ENCODE peak calls at places on chromosomes 3 and 15, in six cellular contexts. One of them, this sample, is unnamed.

GRCh38 chr15:88174571-88174970 is 82.0 kb downstream of the NTRK3 start:
- DNase-seq in neuronal stem cell: no peak
- DNase-seq in IMR-90: no peak
- DNase-seq in mesenchymal stem cell: no peak
- DNase-seq in mesendoderm: no peak
- DNase-seq in H1: no peak
- DNase-seq in this sample: no peak

GRCh38 chr15:67125589-67126502 is 60.4 kb downstream of the SMAD3 start:
- DNase-seq in neuronal stem cell: no peak
- DNase-seq in IMR-90: peak
- DNase-seq in mesenchymal stem cell: peak
- DNase-seq in mesendoderm: no peak
- DNase-seq in H1: no peak
- DNase-seq in this sample: no peak

GRCh38 chr3:60160105-60160791 is 1091.0 kb downstream of the FHIT start:
- DNase-seq in neuronal stem cell: no peak
- DNase-seq in IMR-90: no peak
- DNase-seq in mesenchymal stem cell: no peak
- DNase-seq in mesendoderm: no peak
- DNase-seq in H1: no peak
- DNase-seq in this sample: no peak

GRCh38 chr3:107956991-107957467 is 133.8 kb downstream of the CD47 start:
- DNase-seq in neuronal stem cell: no peak
- DNase-seq in IMR-90: peak
- DNase-seq in mesenchymal stem cell: peak
- DNase-seq in mesendoderm: no peak
- DNase-seq in H1: no peak
- DNase-seq in this sample: no peak

GRCh38 chr3:70242297-70242868 is 70.1 kb downstream of the MDFIC2 start:
- DNase-seq in neuronal stem cell: no peak
- DNase-seq in IMR-90: no peak
- DNase-seq in mesenchymal stem cell: no peak
- DNase-seq in mesendoderm: no peak
- DNase-seq in H1: no peak
- DNase-seq in this sample: no peak

GRCh38 chr15:33716025-33716424 is 252.3 kb upstream of the CHRM5 start:
- DNase-seq in neuronal stem cell: no peak
- DNase-seq in IMR-90: no peak
- DNase-seq in mesenchymal stem cell: no peak
- DNase-seq in mesendoderm: no peak
- DNase-seq in H1: no peak
- DNase-seq in this sample: no peak

GRCh38 chr3:90132220-90132619 is 1024.8 kb downstream of the EPHA3 start:
- DNase-seq in neuronal stem cell: no peak
- DNase-seq in IMR-90: no peak
- DNase-seq in mesenchymal stem cell: peak
- DNase-seq in mesendoderm: no peak
- DNase-seq in H1: no peak
- DNase-seq in this sample: no peak

GRCh38 chr3:19254189-19254588 is 105.9 kb downstream of the KCNH8 start:
- DNase-seq in neuronal stem cell: no peak
- DNase-seq in IMR-90: no peak
- DNase-seq in mesenchymal stem cell: no peak
- DNase-seq in mesendoderm: no peak
- DNase-seq in H1: no peak
- DNase-seq in this sample: no peak

GRCh38 chr3:142270407-142270806 is 45.0 kb upstream of the GK5 start:
- DNase-seq in neuronal stem cell: no peak
- DNase-seq in IMR-90: no peak
- DNase-seq in mesenchymal stem cell: no peak
- DNase-seq in mesendoderm: no peak
- DNase-seq in H1: no peak
- DNase-seq in this sample: no peak

GRCh38 chr3:127254001-127254400 is 33.8 kb downstream of the PRR20G start:
- DNase-seq in neuronal stem cell: no peak
- DNase-seq in IMR-90: no peak
- DNase-seq in mesenchymal stem cell: no peak
- DNase-seq in mesendoderm: no peak
- DNase-seq in H1: no peak
- DNase-seq in this sample: no peak
- H3K23ac ChIP-seq in neuronal stem cell: no peak
- H3K23ac ChIP-seq in IMR-90: no peak
- H3K23ac ChIP-seq in mesenchymal stem cell: no peak
- H3K23ac ChIP-seq in mesendoderm: no peak
- H3K23ac ChIP-seq in H1: no peak
- H3K23ac ChIP-seq in this sample: no peak

DNA sequence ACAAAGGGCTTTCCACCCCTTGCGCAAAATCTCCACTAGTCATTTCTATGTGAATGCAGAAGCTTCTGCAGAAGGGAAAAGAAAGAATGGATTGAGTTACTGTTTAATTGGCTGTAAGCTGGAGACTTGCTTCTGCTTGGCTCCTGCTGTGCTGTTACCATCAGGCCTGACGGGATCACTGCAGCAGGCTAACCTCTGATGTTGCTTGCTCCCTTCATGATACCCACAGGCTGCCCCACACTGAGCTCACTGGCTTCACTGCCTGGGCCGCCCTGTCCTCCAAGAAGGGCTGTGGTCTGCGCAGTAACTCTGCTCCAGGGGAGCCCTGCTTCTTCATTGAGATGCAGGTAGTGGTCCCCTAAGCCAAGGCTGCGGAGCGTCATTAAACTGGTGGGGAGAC is 78.7 kb downstream of the WDR49 start:
- DNase-seq in neuronal stem cell: peak
- DNase-seq in IMR-90: no peak
- DNase-seq in mesenchymal stem cell: no peak
- DNase-seq in mesendoderm: peak
- DNase-seq in H1: no peak
- DNase-seq in this sample: peak
- H3K23ac ChIP-seq in neuronal stem cell: no peak
- H3K23ac ChIP-seq in IMR-90: no peak
- H3K23ac ChIP-seq in mesenchymal stem cell: no peak
- H3K23ac ChIP-seq in mesendoderm: no peak
- H3K23ac ChIP-seq in H1: no peak
- H3K23ac ChIP-seq in this sample: no peak

GRCh38 chr3:77939726-77940125 is 899.8 kb downstream of the ROBO2 start:
- DNase-seq in neuronal stem cell: no peak
- DNase-seq in IMR-90: no peak
- DNase-seq in mesenchymal stem cell: no peak
- DNase-seq in mesendoderm: no peak
- DNase-seq in H1: no peak
- DNase-seq in this sample: no peak

GRCh38 chr3:77943598-77943997 is 903.7 kb downstream of the ROBO2 start:
- DNase-seq in neuronal stem cell: no peak
- DNase-seq in IMR-90: no peak
- DNase-seq in mesenchymal stem cell: no peak
- DNase-seq in mesendoderm: no peak
- DNase-seq in H1: no peak
- DNase-seq in this sample: no peak

GRCh38 chr3:77947671-77948070 is 907.8 kb downstream of the ROBO2 start:
- DNase-seq in neuronal stem cell: no peak
- DNase-seq in IMR-90: no peak
- DNase-seq in mesenchymal stem cell: no peak
- DNase-seq in mesendoderm: no peak
- DNase-seq in H1: no peak
- DNase-seq in this sample: no peak

GRCh38 chr3:77945320-77945719 is 905.4 kb downstream of the ROBO2 start:
- DNase-seq in neuronal stem cell: no peak
- DNase-seq in IMR-90: no peak
- DNase-seq in mesenchymal stem cell: no peak
- DNase-seq in mesendoderm: no peak
- DNase-seq in H1: no peak
- DNase-seq in this sample: no peak
- H3K23ac ChIP-seq in neuronal stem cell: no peak
- H3K23ac ChIP-seq in IMR-90: no peak
- H3K23ac ChIP-seq in mesenchymal stem cell: no peak
- H3K23ac ChIP-seq in mesendoderm: no peak
- H3K23ac ChIP-seq in H1: no peak
- H3K23ac ChIP-seq in this sample: no peak

GRCh38 chr3:110736332-110736731 is 335.3 kb upstream of the NECTIN3 start:
- DNase-seq in neuronal stem cell: no peak
- DNase-seq in IMR-90: no peak
- DNase-seq in mesenchymal stem cell: no peak
- DNase-seq in mesendoderm: no peak
- DNase-seq in H1: no peak
- DNase-seq in this sample: no peak
- H3K23ac ChIP-seq in neuronal stem cell: no peak
- H3K23ac ChIP-seq in IMR-90: no peak
- H3K23ac ChIP-seq in mesenchymal stem cell: no peak
- H3K23ac ChIP-seq in mesendoderm: no peak
- H3K23ac ChIP-seq in H1: no peak
- H3K23ac ChIP-seq in this sample: no peak

GRCh38 chr3:31942446-31942845 is 38.6 kb downstream of the OSBPL10 start:
- DNase-seq in neuronal stem cell: no peak
- DNase-seq in IMR-90: no peak
- DNase-seq in mesenchymal stem cell: no peak
- DNase-seq in mesendoderm: no peak
- DNase-seq in H1: no peak
- DNase-seq in this sample: no peak
- H3K23ac ChIP-seq in neuronal stem cell: no peak
- H3K23ac ChIP-seq in IMR-90: no peak
- H3K23ac ChIP-seq in mesenchymal stem cell: no peak
- H3K23ac ChIP-seq in mesendoderm: no peak
- H3K23ac ChIP-seq in H1: no peak
- H3K23ac ChIP-seq in this sample: no peak

GRCh38 chr3:147390589-147391569 is 15.5 kb downstream of the ZIC4 start:
- DNase-seq in neuronal stem cell: no peak
- DNase-seq in IMR-90: no peak
- DNase-seq in mesenchymal stem cell: no peak
- DNase-seq in mesendoderm: no peak
- DNase-seq in H1: no peak
- DNase-seq in this sample: no peak
- H3K23ac ChIP-seq in neuronal stem cell: peak
- H3K23ac ChIP-seq in IMR-90: no peak
- H3K23ac ChIP-seq in mesenchymal stem cell: no peak
- H3K23ac ChIP-seq in mesendoderm: no peak
- H3K23ac ChIP-seq in H1: no peak
- H3K23ac ChIP-seq in this sample: no peak

This sample was measured in H9.